ENCODE peak calls at places on chromosome 17, in seven cellular contexts. H, X, Q, G, P, L and C are unnamed samples.

GRCh38 chr17:37505333-37505732 is 15.6 kb downstream of the DUSP14 start:
- DNase-seq in H (no peak), X (no peak), Q (no peak), G (no peak), P (no peak), L (no peak), C (no peak)

GRCh38 chr17:72474740-72475477 is 354.1 kb downstream of the SOX9 start:
- DNase-seq in H (no peak), X (no peak), Q (no peak), G (no peak), P (no peak), L (no peak), C (no peak)

GRCh38 chr17:28661635-28662526 is at the start of the genes SDF2 and SUPT6H:
- DNase-seq in H (peak; percentile 89), X (peak; percentile 90), Q (peak; percentile 95), G (peak; percentile 85), P (peak; percentile 90), L (peak; percentile 90), C (peak; percentile 67)

GRCh38 chr17:80943346-80944145 is 48.1 kb upstream of the CHMP6 start:
- DNase-seq in H (no peak), X (no peak), Q (peak; percentile 39), G (no peak), P (peak; percentile 19), L (no peak), C (no peak)

GRCh38 chr17:55360971-55361370 is 60.7 kb downstream of the MMD start:
- DNase-seq in H (no peak), X (no peak), Q (no peak), G (no peak), P (no peak), L (no peak), C (no peak)

GRCh38 chr17:1078831-1079561 is 82.1 kb downstream of the TIMM22 start:
- DNase-seq in H (no peak), X (no peak), Q (no peak), G (peak; percentile 37), P (peak; percentile 31), L (no peak), C (no peak)

GRCh38 chr17:72411124-72411563 is 290.3 kb downstream of the SOX9 start:
- DNase-seq in H (no peak), X (no peak), Q (no peak), G (no peak), P (no peak), L (no peak), C (peak; percentile 94)

GRCh38 chr17:4009164-4009785 is 45.0 kb upstream of the ATP2A3 start:
- DNase-seq in H (no peak), X (no peak), Q (no peak), G (peak; percentile 34), P (no peak), L (no peak), C (no peak)

GRCh38 chr17:56314026-56314425 is 160.8 kb downstream of the ANKFN1 start:
- DNase-seq in H (no peak), X (no peak), Q (no peak), G (no peak), P (no peak), L (no peak), C (no peak)

GRCh38 chr17:63311416-63311937 is 134.6 kb downstream of the CYB561 start:
- DNase-seq in H (no peak), X (no peak), Q (no peak), G (no peak), P (no peak), L (no peak), C (no peak)

GRCh38 chr17:862584-862983 is 80.4 kb downstream of the MRM3 start:
- DNase-seq in H (no peak), X (no peak), Q (no peak), G (no peak), P (no peak), L (no peak), C (no peak)

GRCh38 chr17:71396711-71397110 is 724.1 kb upstream of the SOX9 start:
- DNase-seq in H (no peak), X (no peak), Q (no peak), G (no peak), P (no peak), L (no peak), C (no peak)

GRCh38 chr17:63701477-63702222 is 1.7 kb upstream of the LIMD2 start:
- DNase-seq in H (no peak), X (no peak), Q (peak; percentile 85), G (no peak), P (peak; percentile 50), L (peak; percentile 83), C (no peak)

GRCh38 chr17:3683054-3683511 is 12.9 kb downstream of the P2RX5 start:
- DNase-seq in H (peak; percentile 44), X (peak; percentile 52), Q (no peak), G (no peak), P (no peak), L (peak; percentile 30), C (no peak)

GRCh38 chr17:79415909-79416308 is 194.9 kb downstream of the RBFOX3 start:
- DNase-seq in H (no peak), X (no peak), Q (no peak), G (no peak), P (no peak), L (no peak), C (no peak)

GRCh38 chr17:58382108-58382884 is 30.3 kb upstream of the SUPT4H1 start:
- DNase-seq in H (no peak), X (no peak), Q (no peak), G (no peak), P (no peak), L (no peak), C (no peak)

GRCh38 chr17:4208228-4208627 is 55.6 kb downstream of the ANKFY1 start:
- DNase-seq in H (no peak), X (no peak), Q (no peak), G (no peak), P (no peak), L (no peak), C (no peak)

GRCh38 chr17:35041390-35041789 is 22.1 kb downstream of the RFFL start:
- DNase-seq in H (no peak), X (no peak), Q (no peak), G (no peak), P (no peak), L (no peak), C (no peak)

GRCh38 chr17:79455636-79456035 is 155.2 kb downstream of the RBFOX3 start:
- DNase-seq in H (no peak), X (no peak), Q (peak; percentile 62), G (no peak), P (no peak), L (no peak), C (no peak)

GRCh38 chr17:79607941-79608728 is 2.7 kb downstream of the RBFOX3 start:
- DNase-seq in H (peak; percentile 63), X (peak; percentile 87), Q (no peak), G (no peak), P (no peak), L (no peak), C (no peak)

GRCh38 chr17:41589301-41589700 is 2.6 kb upstream of the KRT14 start:
- DNase-seq in H (no peak), X (no peak), Q (no peak), G (no peak), P (no peak), L (no peak), C (no peak)

GRCh38 chr17:35679007-35679682 is 52.3 kb upstream of the RASL10B start:
- DNase-seq in H (no peak), X (no peak), Q (no peak), G (no peak), P (no peak), L (no peak), C (no peak)

GRCh38 chr17:50423553-50424159 is 2.4 kb upstream of the ACSF2 start:
- DNase-seq in H (no peak), X (no peak), Q (no peak), G (peak; percentile 94), P (no peak), L (no peak), C (peak; percentile 89)

GRCh38 chr17:73998246-73999220 is 204.9 kb upstream of the RPL38 start:
- DNase-seq in H (peak; percentile 92), X (peak; percentile 80), Q (peak; percentile 85), G (no peak), P (peak; percentile 88), L (peak; percentile 56), C (peak; percentile 24)

DNA sequence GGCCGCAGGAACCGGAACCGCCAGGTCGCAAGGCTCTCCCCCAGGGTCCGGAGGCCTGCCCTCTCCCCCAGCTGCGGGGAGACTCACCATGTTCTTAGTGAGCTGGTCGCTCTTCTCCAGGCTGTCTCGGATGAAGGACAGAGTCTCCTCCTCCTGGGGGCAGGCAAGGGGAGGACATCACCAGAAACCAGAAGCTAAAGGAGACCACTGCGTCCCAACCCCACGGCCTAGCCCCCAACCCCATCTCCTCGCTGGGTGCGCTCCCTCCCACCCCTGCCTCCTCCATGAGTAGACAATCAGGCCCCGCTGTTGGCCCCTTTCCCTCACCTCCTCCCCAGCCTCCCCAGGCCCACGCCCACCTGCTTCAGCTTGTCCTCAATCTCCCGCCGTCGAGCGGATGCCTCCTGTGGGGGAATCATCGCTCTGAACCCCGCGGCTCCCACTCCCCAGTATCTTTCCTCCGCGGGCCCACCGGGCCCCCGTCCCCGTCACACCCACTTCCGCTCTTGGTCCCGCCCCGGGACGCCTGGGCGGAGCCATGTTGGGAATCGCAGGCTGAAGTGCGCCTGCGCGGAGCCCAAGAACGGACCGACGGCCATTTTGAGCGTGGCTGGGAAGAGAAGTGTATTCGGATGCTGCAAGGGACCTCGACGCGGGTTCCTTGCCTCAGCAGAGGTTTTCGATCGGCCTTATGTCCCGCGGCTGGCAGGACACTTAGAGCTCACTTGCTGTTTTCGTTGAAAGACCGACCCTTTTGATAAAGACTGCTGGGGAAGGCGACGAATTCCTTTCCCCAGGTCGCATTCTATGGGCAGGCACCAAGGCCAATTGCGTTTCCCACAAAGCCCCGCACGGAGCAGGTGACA is at the start of gene EXOC7:
- DNase-seq in H (peak; percentile 95), X (peak; percentile 91), Q (peak; percentile 99), G (peak; percentile 90), P (peak; percentile 97), L (peak; percentile 88), C (peak; percentile 76)
- TF ChIP-seq CTCF in H (no peak), X (no peak), Q (no peak), G (no peak), P (no peak), L (no peak), C (no peak)

DNA sequence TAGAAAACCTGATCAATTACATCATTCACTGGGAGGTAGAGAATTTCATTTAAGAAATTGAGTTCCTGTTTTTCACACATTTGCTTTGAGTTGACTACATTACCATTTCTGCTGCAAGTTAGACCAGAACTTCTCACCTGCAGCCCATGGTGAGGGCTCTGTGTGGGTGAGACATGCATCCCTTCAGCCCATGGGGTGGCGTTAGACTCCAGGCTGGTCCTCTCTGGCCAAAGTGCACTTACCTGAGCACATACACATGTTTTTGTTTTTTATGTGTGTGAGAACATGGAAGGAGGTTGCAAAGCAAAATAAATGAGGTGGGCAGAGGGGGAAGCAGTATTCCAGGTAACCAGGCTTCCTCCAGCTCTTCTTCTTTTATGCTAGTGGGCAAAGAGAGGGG is 470.2 kb downstream of the PMP22 start:
- DNase-seq in H (no peak), X (no peak), Q (no peak), G (no peak), P (no peak), L (no peak), C (no peak)
- TF ChIP-seq CTCF in H (no peak), X (no peak), Q (no peak), G (no peak), P (no peak), L (no peak), C (no peak)

GRCh38 chr17:30996481-30996880 is 25.6 kb downstream of the RNF135 start:
- DNase-seq in H (no peak), X (no peak), Q (no peak), G (no peak), P (no peak), L (no peak), C (no peak)
- TF ChIP-seq CTCF in H (no peak), X (no peak), Q (no peak), G (no peak), P (no peak), L (no peak), C (no peak)

GRCh38 chr17:81983639-81984373 is 6.4 kb downstream of the ASPSCR1 start:
- DNase-seq in H (no peak), X (no peak), Q (no peak), G (no peak), P (no peak), L (no peak), C (no peak)
- TF ChIP-seq CTCF in H (no peak), X (no peak), Q (no peak), G (no peak), P (no peak), L (no peak), C (no peak)